ENCODE peak calls at places on chromosome 4, in five cellular contexts. B, G, E, R and X are unnamed samples.
A peak's percentile ranks its signal among the peaks of the same experiment; 100 is the strongest.

GRCh38 chr4:70705856-70706461 is 15.8 kb upstream of the RUFY3 start:
- DNase-seq in R (no peak), G (no peak), E (no peak), B (no peak), X (peak; percentile 37)

GRCh38 chr4:114078636-114079035 is 99.2 kb upstream of the ARSJ start:
- DNase-seq in G (no peak), R (no peak), B (no peak), E (no peak), X (no peak)

GRCh38 chr4:94856030-94856429 is 98.3 kb downstream of the BMPR1B start:
- DNase-seq in E (no peak), G (no peak), B (no peak), R (no peak), X (no peak)

GRCh38 chr4:99352602-99353580 is at the start of gene ADH1C:
- DNase-seq in E (no peak), G (no peak), R (no peak), B (no peak), X (no peak)

GRCh38 chr4:127503111-127503510 is 129.6 kb upstream of the INTU start:
- DNase-seq in B (no peak), E (no peak), G (peak; percentile 63), R (peak; percentile 63), X (no peak)

GRCh38 chr4:93791570-93792195 is 36.9 kb upstream of the ATOH1 start:
- DNase-seq in E (peak; percentile 34), R (peak; percentile 89), G (peak; percentile 83), B (peak; percentile 61), X (peak; percentile 70)

GRCh38 chr4:165058676-165059075 is 5.0 kb downstream of the TRIM75 start:
- DNase-seq in B (no peak), R (no peak), G (no peak), E (no peak), X (no peak)

GRCh38 chr4:81550005-81550896 is 78.5 kb upstream of the RASGEF1B start:
- DNase-seq in B (no peak), G (no peak), R (no peak), E (no peak), X (no peak)

GRCh38 chr4:38582445-38582844 is 81.6 kb upstream of the KLF3 start:
- DNase-seq in G (no peak), E (no peak), B (no peak), R (no peak), X (no peak)

GRCh38 chr4:129682586-129682985 is 586.6 kb downstream of the C4orf33 start:
- DNase-seq in G (no peak), R (no peak), B (peak; percentile 41), E (no peak), X (no peak)

GRCh38 chr4:61223385-61223784 is 23.3 kb downstream of the ADGRL3 start:
- DNase-seq in E (no peak), G (no peak), R (no peak), B (no peak), X (peak; percentile 74)

DNA sequence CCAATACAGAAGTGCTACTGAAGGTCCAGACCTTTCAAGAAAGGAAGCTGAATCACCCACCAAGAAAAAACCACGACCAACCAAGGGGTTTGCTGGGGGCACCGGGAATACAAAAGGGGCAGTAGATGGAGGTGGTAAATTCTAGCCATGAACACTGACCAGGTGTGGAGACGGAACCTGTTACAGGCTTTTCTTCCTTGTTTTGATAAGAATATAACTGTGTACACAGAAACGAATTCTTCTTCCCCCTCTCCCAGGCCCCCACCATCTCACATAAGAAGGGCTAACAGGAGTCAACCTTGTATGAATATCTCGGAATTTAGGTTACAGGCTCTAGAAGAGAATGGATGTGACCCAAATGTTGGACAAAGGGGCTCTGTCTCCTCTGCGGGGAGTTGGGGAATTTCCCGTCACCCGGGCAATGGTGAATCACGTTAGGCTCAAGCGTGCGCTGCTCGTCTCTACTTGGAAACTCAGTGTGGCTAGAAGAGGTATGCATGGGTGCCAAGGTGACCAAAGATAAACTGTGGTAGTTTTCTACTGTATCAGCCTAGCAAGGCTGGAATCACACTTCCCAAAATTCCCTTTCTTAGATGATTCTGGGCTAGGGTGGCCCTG is 87.0 kb downstream of the AFAP1 start:
- DNase-seq in G (no peak), R (no peak), B (no peak), E (no peak), X (no peak)
- H3F3A ChIP-seq in G (no peaks in the 10 kb centered on the region), R (no peaks in the 10 kb centered on the region), B (no peaks in the 10 kb centered on the region), E (peaks cover 3% of the 10 kb centered on the region), X (no peaks in the 10 kb centered on the region)

GRCh38 chr4:121789960-121790829 is 10.9 kb upstream of the EXOSC9 start:
- DNase-seq in G (no peak), E (peak; percentile 61), B (no peak), R (no peak), X (peak; percentile 80)
- H3F3A ChIP-seq in G (no peaks in the 10 kb centered on the region), E (no peaks in the 10 kb centered on the region), B (no peaks in the 10 kb centered on the region), R (no peaks in the 10 kb centered on the region), X (peaks cover 3% of the 10 kb centered on the region)

DNA sequence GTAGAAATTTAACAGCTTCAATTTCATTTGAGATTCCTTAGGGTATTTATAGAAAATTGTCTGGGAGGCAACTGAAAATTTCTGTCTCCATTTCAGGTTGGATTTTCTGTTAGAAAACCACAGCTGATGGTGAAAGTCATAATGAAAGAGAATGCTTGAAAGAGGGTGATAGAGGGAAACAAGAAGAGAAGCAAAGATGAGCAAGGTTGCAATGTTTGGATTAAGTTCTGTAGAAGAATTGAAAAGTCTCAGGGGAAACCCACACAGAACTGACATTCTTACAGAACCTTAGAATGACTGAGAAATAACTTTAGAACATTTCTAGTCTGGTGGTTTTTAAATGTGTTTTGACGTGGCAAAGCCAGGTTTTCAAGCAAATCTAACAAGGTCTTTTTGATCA is 14.7 kb downstream of the GBA3 start:
- DNase-seq in R (no peak), E (no peak), G (no peak), B (no peak), X (no peak)
- H3F3A ChIP-seq in R (no peaks in the 10 kb centered on the region), E (no peaks in the 10 kb centered on the region), G (no peaks in the 10 kb centered on the region), B (no peaks in the 10 kb centered on the region), X (no peaks in the 10 kb centered on the region)

GRCh38 chr4:40193018-40193571 is 3.7 kb upstream of the RHOH start:
- DNase-seq in E (no peak), B (peak; percentile 70), R (no peak), G (no peak), X (no peak)

GRCh38 chr4:40192286-40193017 is 4.4 kb upstream of the RHOH start:
- DNase-seq in G (no peak), B (peak; percentile 59), E (no peak), R (no peak), X (no peak)

GRCh38 chr4:40190465-40190864 is 6.4 kb upstream of the RHOH start:
- DNase-seq in B (no peak), G (no peak), R (no peak), E (no peak), X (no peak)

GRCh38 chr4:40189997-40190396 is 6.8 kb upstream of the RHOH start:
- DNase-seq in G (no peak), R (no peak), B (peak; percentile 52), E (no peak), X (peak; percentile 42)

GRCh38 chr4:40190880-40191815 is 5.7 kb upstream of the RHOH start:
- DNase-seq in B (peak; percentile 57), G (no peak), E (peak; percentile 72), R (no peak), X (peak; percentile 78)
- H3F3A ChIP-seq in B (peaks cover 52% of the 10 kb centered on the region), G (peaks cover 24% of the 10 kb centered on the region), E (no peaks in the 10 kb centered on the region), R (peaks cover 3% of the 10 kb centered on the region), X (no peaks in the 10 kb centered on the region)

DNA sequence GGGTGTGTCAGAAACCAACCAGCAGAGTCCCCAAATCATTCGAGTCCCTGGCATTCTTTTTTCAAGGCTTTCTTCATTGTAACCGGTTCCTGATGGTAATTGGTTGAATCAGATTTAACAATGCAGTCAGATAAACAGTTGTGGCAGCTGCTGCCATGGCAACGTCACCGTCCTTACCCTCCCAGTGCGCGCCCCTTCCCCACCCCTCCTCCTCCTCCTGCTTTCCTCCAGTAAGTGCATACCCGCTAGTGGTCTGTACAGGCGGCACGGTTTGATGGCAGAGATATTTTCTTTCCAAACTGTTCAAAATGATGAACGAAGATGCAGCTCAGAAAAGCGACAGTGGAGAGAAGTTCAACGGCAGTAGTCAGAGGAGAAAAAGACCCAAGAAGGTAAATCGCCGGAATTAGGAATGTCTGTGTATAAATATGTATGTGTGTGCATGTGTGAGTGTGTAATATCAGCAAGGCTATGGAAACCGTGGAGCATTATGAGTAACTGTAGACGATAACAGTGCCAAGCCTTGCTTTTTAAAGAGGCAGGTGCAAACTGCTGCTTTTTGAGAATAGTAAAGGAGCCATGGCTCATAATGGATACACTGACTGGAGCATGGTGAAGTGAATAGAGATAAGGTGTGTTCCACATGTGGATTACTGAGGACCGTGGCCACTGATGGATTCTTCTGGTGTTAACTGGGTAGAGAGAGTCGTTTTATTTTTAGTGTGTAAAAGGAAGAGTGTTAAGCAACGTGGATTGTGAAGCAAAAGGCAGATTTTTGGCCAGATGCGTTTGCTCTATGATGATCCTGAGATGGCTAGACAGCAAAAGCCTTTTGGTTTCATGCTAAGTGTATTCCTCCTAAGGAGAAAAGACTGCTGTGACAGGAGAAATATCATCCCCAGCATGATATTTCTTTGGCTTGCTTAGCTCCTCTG is at the start of gene ANK2:
- DNase-seq in E (no peak), G (peak; percentile 96), R (peak; percentile 95), B (no peak), X (no peak)
- H3F3A ChIP-seq in E (no peaks in the 10 kb centered on the region), G (peaks cover 22% of the 10 kb centered on the region), R (no peaks in the 10 kb centered on the region), B (no peaks in the 10 kb centered on the region), X (no peaks in the 10 kb centered on the region)

DNA sequence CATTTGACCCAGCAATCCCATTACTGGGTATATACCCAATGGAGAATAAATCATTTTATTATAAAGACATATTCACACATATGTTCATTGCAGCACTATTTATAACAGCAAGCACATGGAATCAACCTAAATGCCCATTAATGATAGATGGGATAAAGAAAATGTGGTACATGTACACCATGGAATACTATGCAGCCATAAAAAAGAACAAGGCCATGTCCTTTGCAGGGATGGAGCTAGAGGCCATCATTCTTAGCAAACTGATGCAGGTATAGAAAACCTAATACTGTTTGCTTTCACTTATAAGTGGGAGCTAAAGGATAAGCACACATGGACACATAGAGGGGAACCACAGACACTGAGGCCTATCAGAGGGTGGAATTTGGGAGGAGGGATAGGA is 22.6 kb downstream of the RASSF6 start:
- DNase-seq in E (no peak), G (no peak), R (no peak), B (no peak), X (no peak)
- H3F3A ChIP-seq in E (no peaks in the 10 kb centered on the region), G (no peaks in the 10 kb centered on the region), R (no peaks in the 10 kb centered on the region), B (peaks cover 15% of the 10 kb centered on the region), X (no peaks in the 10 kb centered on the region)

DNA sequence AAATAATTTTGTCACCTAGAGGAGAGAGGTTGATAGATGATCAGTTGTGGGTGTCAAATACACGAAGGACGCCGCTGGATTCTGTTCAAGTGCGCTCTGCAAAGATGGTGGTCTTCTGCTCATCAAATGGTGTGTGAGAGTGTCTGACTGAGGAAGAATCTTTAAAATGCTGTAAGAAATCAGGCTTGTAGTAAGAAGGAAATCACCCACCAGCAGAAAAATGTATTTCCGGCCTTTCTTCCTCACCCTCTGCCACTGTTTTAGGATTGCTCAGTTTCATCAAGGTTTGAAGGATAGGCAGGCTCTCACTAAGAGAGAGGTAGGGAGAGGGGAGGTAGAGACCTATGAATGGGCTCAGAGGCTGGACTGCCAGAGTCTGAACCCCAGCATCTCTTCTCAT is 28.7 kb downstream of the RHOH start:
- DNase-seq in B (no peak), E (no peak), R (no peak), G (no peak), X (no peak)
- H3F3A ChIP-seq in B (peaks cover 64% of the 10 kb centered on the region), E (no peaks in the 10 kb centered on the region), R (no peaks in the 10 kb centered on the region), G (no peaks in the 10 kb centered on the region), X (no peaks in the 10 kb centered on the region)